ENCODE peak calls at places on chromosome 10, in ten cellular contexts. One of them, this sample, is unnamed.

GRCh38 chr10:96211775-96212174 is 59.6 kb downstream of the BLNK start:
- DNase-seq in G401: no peak
- DNase-seq in stimulated activated CD8-positive, alpha-beta memory T cell treated with anti-CD3 and anti-CD28 coated beads, Interleukin-7, amount 100 ng/mL, for 1 hour: no peak
- DNase-seq in NCI-H1105 treated with DMSO at 0.1 percent for 48 hours: no peak
- DNase-seq in stimulated activated CD4-positive, alpha-beta T cell treated with anti-CD3 and anti-CD28 coated beads, Interleukin-4, amount 100 ng/mL, for 48 hours: no peak
- DNase-seq in cardiac fibroblast: no peak
- DNase-seq in mesothelial cell of epicardium: no peak
- DNase-seq in renal cortical epithelial cell: no peak
- DNase-seq in posterior vena cava: no peak
- DNase-seq in tibial artery: no peak
- DNase-seq in this sample: no peak

GRCh38 chr10:77553966-77554365 is 83.6 kb downstream of the KCNMA1 start:
- DNase-seq in G401: no peak
- DNase-seq in stimulated activated CD8-positive, alpha-beta memory T cell treated with anti-CD3 and anti-CD28 coated beads, Interleukin-7, amount 100 ng/mL, for 1 hour: no peak
- DNase-seq in NCI-H1105 treated with DMSO at 0.1 percent for 48 hours: no peak
- DNase-seq in stimulated activated CD4-positive, alpha-beta T cell treated with anti-CD3 and anti-CD28 coated beads, Interleukin-4, amount 100 ng/mL, for 48 hours: no peak
- DNase-seq in cardiac fibroblast: no peak
- DNase-seq in mesothelial cell of epicardium: no peak
- DNase-seq in renal cortical epithelial cell: peak
- DNase-seq in posterior vena cava: no peak
- DNase-seq in tibial artery: no peak
- DNase-seq in this sample: no peak

GRCh38 chr10:120600871-120601644 is 144.0 kb downstream of the PLPP4 start:
- DNase-seq in G401: no peak
- DNase-seq in stimulated activated CD8-positive, alpha-beta memory T cell treated with anti-CD3 and anti-CD28 coated beads, Interleukin-7, amount 100 ng/mL, for 1 hour: no peak
- DNase-seq in NCI-H1105 treated with DMSO at 0.1 percent for 48 hours: no peak
- DNase-seq in stimulated activated CD4-positive, alpha-beta T cell treated with anti-CD3 and anti-CD28 coated beads, Interleukin-4, amount 100 ng/mL, for 48 hours: no peak
- DNase-seq in cardiac fibroblast: peak
- DNase-seq in mesothelial cell of epicardium: peak
- DNase-seq in renal cortical epithelial cell: no peak
- DNase-seq in posterior vena cava: no peak
- DNase-seq in tibial artery: no peak
- DNase-seq in this sample: no peak

GRCh38 chr10:112383325-112383724 is 9.4 kb downstream of the ACSL5 start:
- DNase-seq in G401: no peak
- DNase-seq in stimulated activated CD8-positive, alpha-beta memory T cell treated with anti-CD3 and anti-CD28 coated beads, Interleukin-7, amount 100 ng/mL, for 1 hour: no peak
- DNase-seq in NCI-H1105 treated with DMSO at 0.1 percent for 48 hours: no peak
- DNase-seq in stimulated activated CD4-positive, alpha-beta T cell treated with anti-CD3 and anti-CD28 coated beads, Interleukin-4, amount 100 ng/mL, for 48 hours: no peak
- DNase-seq in cardiac fibroblast: peak
- DNase-seq in mesothelial cell of epicardium: no peak
- DNase-seq in renal cortical epithelial cell: peak
- DNase-seq in posterior vena cava: no peak
- DNase-seq in tibial artery: no peak
- DNase-seq in this sample: no peak

GRCh38 chr10:69628876-69629275 is 1.2 kb upstream of the FAM241B start:
- DNase-seq in G401: peak
- DNase-seq in stimulated activated CD8-positive, alpha-beta memory T cell treated with anti-CD3 and anti-CD28 coated beads, Interleukin-7, amount 100 ng/mL, for 1 hour: no peak
- DNase-seq in NCI-H1105 treated with DMSO at 0.1 percent for 48 hours: peak
- DNase-seq in stimulated activated CD4-positive, alpha-beta T cell treated with anti-CD3 and anti-CD28 coated beads, Interleukin-4, amount 100 ng/mL, for 48 hours: no peak
- DNase-seq in cardiac fibroblast: no peak
- DNase-seq in mesothelial cell of epicardium: peak
- DNase-seq in renal cortical epithelial cell: no peak
- DNase-seq in posterior vena cava: no peak
- DNase-seq in tibial artery: no peak
- DNase-seq in this sample: no peak

GRCh38 chr10:74306227-74306982 is 155.4 kb downstream of the ADK start:
- DNase-seq in G401: no peak
- DNase-seq in stimulated activated CD8-positive, alpha-beta memory T cell treated with anti-CD3 and anti-CD28 coated beads, Interleukin-7, amount 100 ng/mL, for 1 hour: no peak
- DNase-seq in NCI-H1105 treated with DMSO at 0.1 percent for 48 hours: no peak
- DNase-seq in stimulated activated CD4-positive, alpha-beta T cell treated with anti-CD3 and anti-CD28 coated beads, Interleukin-4, amount 100 ng/mL, for 48 hours: no peak
- DNase-seq in cardiac fibroblast: no peak
- DNase-seq in mesothelial cell of epicardium: no peak
- DNase-seq in renal cortical epithelial cell: no peak
- DNase-seq in posterior vena cava: no peak
- DNase-seq in tibial artery: no peak
- DNase-seq in this sample: no peak

GRCh38 chr10:81116201-81116600 is 578.5 kb downstream of the SH2D4B start:
- DNase-seq in G401: no peak
- DNase-seq in stimulated activated CD8-positive, alpha-beta memory T cell treated with anti-CD3 and anti-CD28 coated beads, Interleukin-7, amount 100 ng/mL, for 1 hour: no peak
- DNase-seq in NCI-H1105 treated with DMSO at 0.1 percent for 48 hours: no peak
- DNase-seq in stimulated activated CD4-positive, alpha-beta T cell treated with anti-CD3 and anti-CD28 coated beads, Interleukin-4, amount 100 ng/mL, for 48 hours: no peak
- DNase-seq in cardiac fibroblast: no peak
- DNase-seq in mesothelial cell of epicardium: no peak
- DNase-seq in renal cortical epithelial cell: peak
- DNase-seq in posterior vena cava: no peak
- DNase-seq in tibial artery: no peak
- DNase-seq in this sample: no peak

GRCh38 chr10:1185911-1186692 is 129.9 kb downstream of the WDR37 start:
- DNase-seq in G401: no peak
- DNase-seq in stimulated activated CD8-positive, alpha-beta memory T cell treated with anti-CD3 and anti-CD28 coated beads, Interleukin-7, amount 100 ng/mL, for 1 hour: no peak
- DNase-seq in NCI-H1105 treated with DMSO at 0.1 percent for 48 hours: no peak
- DNase-seq in stimulated activated CD4-positive, alpha-beta T cell treated with anti-CD3 and anti-CD28 coated beads, Interleukin-4, amount 100 ng/mL, for 48 hours: no peak
- DNase-seq in cardiac fibroblast: no peak
- DNase-seq in mesothelial cell of epicardium: no peak
- DNase-seq in renal cortical epithelial cell: no peak
- DNase-seq in posterior vena cava: peak
- DNase-seq in tibial artery: no peak
- DNase-seq in this sample: no peak

GRCh38 chr10:96850825-96851224 is 18.7 kb downstream of the LCOR start:
- DNase-seq in G401: no peak
- DNase-seq in stimulated activated CD8-positive, alpha-beta memory T cell treated with anti-CD3 and anti-CD28 coated beads, Interleukin-7, amount 100 ng/mL, for 1 hour: no peak
- DNase-seq in NCI-H1105 treated with DMSO at 0.1 percent for 48 hours: no peak
- DNase-seq in stimulated activated CD4-positive, alpha-beta T cell treated with anti-CD3 and anti-CD28 coated beads, Interleukin-4, amount 100 ng/mL, for 48 hours: no peak
- DNase-seq in cardiac fibroblast: peak
- DNase-seq in mesothelial cell of epicardium: no peak
- DNase-seq in renal cortical epithelial cell: peak
- DNase-seq in posterior vena cava: no peak
- DNase-seq in tibial artery: no peak
- DNase-seq in this sample: no peak

GRCh38 chr10:5861269-5862031 is 28.2 kb downstream of the ANKRD16 start:
- DNase-seq in G401: no peak
- DNase-seq in stimulated activated CD8-positive, alpha-beta memory T cell treated with anti-CD3 and anti-CD28 coated beads, Interleukin-7, amount 100 ng/mL, for 1 hour: no peak
- DNase-seq in NCI-H1105 treated with DMSO at 0.1 percent for 48 hours: no peak
- DNase-seq in stimulated activated CD4-positive, alpha-beta T cell treated with anti-CD3 and anti-CD28 coated beads, Interleukin-4, amount 100 ng/mL, for 48 hours: no peak
- DNase-seq in cardiac fibroblast: peak
- DNase-seq in mesothelial cell of epicardium: no peak
- DNase-seq in renal cortical epithelial cell: peak
- DNase-seq in posterior vena cava: no peak
- DNase-seq in tibial artery: no peak
- DNase-seq in this sample: no peak

GRCh38 chr10:113709221-113709838 is 29.6 kb downstream of the CASP7 start:
- DNase-seq in G401: peak
- DNase-seq in stimulated activated CD8-positive, alpha-beta memory T cell treated with anti-CD3 and anti-CD28 coated beads, Interleukin-7, amount 100 ng/mL, for 1 hour: no peak
- DNase-seq in NCI-H1105 treated with DMSO at 0.1 percent for 48 hours: peak
- DNase-seq in stimulated activated CD4-positive, alpha-beta T cell treated with anti-CD3 and anti-CD28 coated beads, Interleukin-4, amount 100 ng/mL, for 48 hours: no peak
- DNase-seq in cardiac fibroblast: peak
- DNase-seq in mesothelial cell of epicardium: no peak
- DNase-seq in renal cortical epithelial cell: peak
- DNase-seq in posterior vena cava: no peak
- DNase-seq in tibial artery: no peak
- DNase-seq in this sample: no peak

GRCh38 chr10:92126100-92126650 is 164.7 kb downstream of the CPEB3 start:
- DNase-seq in G401: no peak
- DNase-seq in stimulated activated CD8-positive, alpha-beta memory T cell treated with anti-CD3 and anti-CD28 coated beads, Interleukin-7, amount 100 ng/mL, for 1 hour: no peak
- DNase-seq in NCI-H1105 treated with DMSO at 0.1 percent for 48 hours: no peak
- DNase-seq in stimulated activated CD4-positive, alpha-beta T cell treated with anti-CD3 and anti-CD28 coated beads, Interleukin-4, amount 100 ng/mL, for 48 hours: no peak
- DNase-seq in cardiac fibroblast: peak
- DNase-seq in mesothelial cell of epicardium: no peak
- DNase-seq in renal cortical epithelial cell: peak
- DNase-seq in posterior vena cava: no peak
- DNase-seq in tibial artery: no peak
- DNase-seq in this sample: no peak

GRCh38 chr10:113309791-113310190 is 243.1 kb upstream of the HABP2 start:
- DNase-seq in G401: no peak
- DNase-seq in stimulated activated CD8-positive, alpha-beta memory T cell treated with anti-CD3 and anti-CD28 coated beads, Interleukin-7, amount 100 ng/mL, for 1 hour: no peak
- DNase-seq in NCI-H1105 treated with DMSO at 0.1 percent for 48 hours: no peak
- DNase-seq in stimulated activated CD4-positive, alpha-beta T cell treated with anti-CD3 and anti-CD28 coated beads, Interleukin-4, amount 100 ng/mL, for 48 hours: no peak
- DNase-seq in cardiac fibroblast: no peak
- DNase-seq in mesothelial cell of epicardium: no peak
- DNase-seq in renal cortical epithelial cell: no peak
- DNase-seq in posterior vena cava: no peak
- DNase-seq in tibial artery: no peak
- DNase-seq in this sample: no peak

GRCh38 chr10:17227367-17228080 is 517 bp upstream of the VIM start:
- DNase-seq in G401: no peak
- DNase-seq in stimulated activated CD8-positive, alpha-beta memory T cell treated with anti-CD3 and anti-CD28 coated beads, Interleukin-7, amount 100 ng/mL, for 1 hour: no peak
- DNase-seq in NCI-H1105 treated with DMSO at 0.1 percent for 48 hours: no peak
- DNase-seq in stimulated activated CD4-positive, alpha-beta T cell treated with anti-CD3 and anti-CD28 coated beads, Interleukin-4, amount 100 ng/mL, for 48 hours: no peak
- DNase-seq in cardiac fibroblast: peak
- DNase-seq in mesothelial cell of epicardium: no peak
- DNase-seq in renal cortical epithelial cell: peak
- DNase-seq in posterior vena cava: no peak
- DNase-seq in tibial artery: no peak
- DNase-seq in this sample: no peak

GRCh38 chr10:60809157-60809556 is 30.9 kb downstream of the CDK1 start:
- DNase-seq in G401: no peak
- DNase-seq in stimulated activated CD8-positive, alpha-beta memory T cell treated with anti-CD3 and anti-CD28 coated beads, Interleukin-7, amount 100 ng/mL, for 1 hour: no peak
- DNase-seq in NCI-H1105 treated with DMSO at 0.1 percent for 48 hours: no peak
- DNase-seq in stimulated activated CD4-positive, alpha-beta T cell treated with anti-CD3 and anti-CD28 coated beads, Interleukin-4, amount 100 ng/mL, for 48 hours: no peak
- DNase-seq in cardiac fibroblast: peak
- DNase-seq in mesothelial cell of epicardium: no peak
- DNase-seq in renal cortical epithelial cell: peak
- DNase-seq in posterior vena cava: no peak
- DNase-seq in tibial artery: no peak
- DNase-seq in this sample: no peak

GRCh38 chr10:107485019-107485418 is 320.5 kb upstream of the SORCS1 start:
- DNase-seq in G401: no peak
- DNase-seq in stimulated activated CD8-positive, alpha-beta memory T cell treated with anti-CD3 and anti-CD28 coated beads, Interleukin-7, amount 100 ng/mL, for 1 hour: no peak
- DNase-seq in NCI-H1105 treated with DMSO at 0.1 percent for 48 hours: no peak
- DNase-seq in stimulated activated CD4-positive, alpha-beta T cell treated with anti-CD3 and anti-CD28 coated beads, Interleukin-4, amount 100 ng/mL, for 48 hours: no peak
- DNase-seq in cardiac fibroblast: no peak
- DNase-seq in mesothelial cell of epicardium: no peak
- DNase-seq in renal cortical epithelial cell: no peak
- DNase-seq in posterior vena cava: no peak
- DNase-seq in tibial artery: no peak
- DNase-seq in this sample: no peak

GRCh38 chr10:97454330-97455036 is 8.5 kb downstream of the ZDHHC16 start:
- DNase-seq in G401: peak
- DNase-seq in stimulated activated CD8-positive, alpha-beta memory T cell treated with anti-CD3 and anti-CD28 coated beads, Interleukin-7, amount 100 ng/mL, for 1 hour: no peak
- DNase-seq in NCI-H1105 treated with DMSO at 0.1 percent for 48 hours: no peak
- DNase-seq in stimulated activated CD4-positive, alpha-beta T cell treated with anti-CD3 and anti-CD28 coated beads, Interleukin-4, amount 100 ng/mL, for 48 hours: no peak
- DNase-seq in cardiac fibroblast: peak
- DNase-seq in mesothelial cell of epicardium: no peak
- DNase-seq in renal cortical epithelial cell: peak
- DNase-seq in posterior vena cava: no peak
- DNase-seq in tibial artery: peak
- DNase-seq in this sample: no peak

GRCh38 chr10:84605802-84606201 is 277.4 kb downstream of the CCSER2 start:
- DNase-seq in G401: no peak
- DNase-seq in stimulated activated CD8-positive, alpha-beta memory T cell treated with anti-CD3 and anti-CD28 coated beads, Interleukin-7, amount 100 ng/mL, for 1 hour: no peak
- DNase-seq in NCI-H1105 treated with DMSO at 0.1 percent for 48 hours: no peak
- DNase-seq in stimulated activated CD4-positive, alpha-beta T cell treated with anti-CD3 and anti-CD28 coated beads, Interleukin-4, amount 100 ng/mL, for 48 hours: no peak
- DNase-seq in cardiac fibroblast: no peak
- DNase-seq in mesothelial cell of epicardium: no peak
- DNase-seq in renal cortical epithelial cell: no peak
- DNase-seq in posterior vena cava: no peak
- DNase-seq in tibial artery: no peak
- DNase-seq in this sample: no peak

GRCh38 chr10:114173680-114174461 is at the start of gene CCDC186:
- DNase-seq in G401: peak
- DNase-seq in stimulated activated CD8-positive, alpha-beta memory T cell treated with anti-CD3 and anti-CD28 coated beads, Interleukin-7, amount 100 ng/mL, for 1 hour: peak
- DNase-seq in NCI-H1105 treated with DMSO at 0.1 percent for 48 hours: peak
- DNase-seq in stimulated activated CD4-positive, alpha-beta T cell treated with anti-CD3 and anti-CD28 coated beads, Interleukin-4, amount 100 ng/mL, for 48 hours: peak
- DNase-seq in cardiac fibroblast: peak
- DNase-seq in mesothelial cell of epicardium: peak
- DNase-seq in renal cortical epithelial cell: peak
- DNase-seq in posterior vena cava: peak
- DNase-seq in tibial artery: peak
- DNase-seq in this sample: peak

GRCh38 chr10:11014671-11015141 is 3.0 kb upstream of the CELF2 start:
- DNase-seq in G401: peak
- DNase-seq in stimulated activated CD8-positive, alpha-beta memory T cell treated with anti-CD3 and anti-CD28 coated beads, Interleukin-7, amount 100 ng/mL, for 1 hour: no peak
- DNase-seq in NCI-H1105 treated with DMSO at 0.1 percent for 48 hours: peak
- DNase-seq in stimulated activated CD4-positive, alpha-beta T cell treated with anti-CD3 and anti-CD28 coated beads, Interleukin-4, amount 100 ng/mL, for 48 hours: no peak
- DNase-seq in cardiac fibroblast: no peak
- DNase-seq in mesothelial cell of epicardium: no peak
- DNase-seq in renal cortical epithelial cell: peak
- DNase-seq in posterior vena cava: no peak
- DNase-seq in tibial artery: no peak
- DNase-seq in this sample: no peak

GRCh38 chr10:103549349-103549685 is 55.8 kb downstream of the NEURL1 start:
- DNase-seq in G401: no peak
- DNase-seq in stimulated activated CD8-positive, alpha-beta memory T cell treated with anti-CD3 and anti-CD28 coated beads, Interleukin-7, amount 100 ng/mL, for 1 hour: no peak
- DNase-seq in NCI-H1105 treated with DMSO at 0.1 percent for 48 hours: no peak
- DNase-seq in stimulated activated CD4-positive, alpha-beta T cell treated with anti-CD3 and anti-CD28 coated beads, Interleukin-4, amount 100 ng/mL, for 48 hours: no peak
- DNase-seq in cardiac fibroblast: no peak
- DNase-seq in mesothelial cell of epicardium: no peak
- DNase-seq in renal cortical epithelial cell: no peak
- DNase-seq in posterior vena cava: no peak
- DNase-seq in tibial artery: no peak
- DNase-seq in this sample: no peak

GRCh38 chr10:125037145-125037544 is 95.2 kb downstream of the ZRANB1 start:
- DNase-seq in G401: no peak
- DNase-seq in stimulated activated CD8-positive, alpha-beta memory T cell treated with anti-CD3 and anti-CD28 coated beads, Interleukin-7, amount 100 ng/mL, for 1 hour: no peak
- DNase-seq in NCI-H1105 treated with DMSO at 0.1 percent for 48 hours: no peak
- DNase-seq in stimulated activated CD4-positive, alpha-beta T cell treated with anti-CD3 and anti-CD28 coated beads, Interleukin-4, amount 100 ng/mL, for 48 hours: no peak
- DNase-seq in cardiac fibroblast: peak
- DNase-seq in mesothelial cell of epicardium: no peak
- DNase-seq in renal cortical epithelial cell: peak
- DNase-seq in posterior vena cava: no peak
- DNase-seq in tibial artery: no peak
- DNase-seq in this sample: no peak

GRCh38 chr10:124728830-124729661 is 15.1 kb downstream of the FAM53B start:
- DNase-seq in G401: no peak
- DNase-seq in stimulated activated CD8-positive, alpha-beta memory T cell treated with anti-CD3 and anti-CD28 coated beads, Interleukin-7, amount 100 ng/mL, for 1 hour: no peak
- DNase-seq in NCI-H1105 treated with DMSO at 0.1 percent for 48 hours: no peak
- DNase-seq in stimulated activated CD4-positive, alpha-beta T cell treated with anti-CD3 and anti-CD28 coated beads, Interleukin-4, amount 100 ng/mL, for 48 hours: no peak
- DNase-seq in cardiac fibroblast: no peak
- DNase-seq in mesothelial cell of epicardium: no peak
- DNase-seq in renal cortical epithelial cell: no peak
- DNase-seq in posterior vena cava: no peak
- DNase-seq in tibial artery: no peak
- DNase-seq in this sample: no peak

GRCh38 chr10:129963831-129964501 is at the start of gene EBF3:
- DNase-seq in G401: no peak
- DNase-seq in stimulated activated CD8-positive, alpha-beta memory T cell treated with anti-CD3 and anti-CD28 coated beads, Interleukin-7, amount 100 ng/mL, for 1 hour: no peak
- DNase-seq in NCI-H1105 treated with DMSO at 0.1 percent for 48 hours: peak
- DNase-seq in stimulated activated CD4-positive, alpha-beta T cell treated with anti-CD3 and anti-CD28 coated beads, Interleukin-4, amount 100 ng/mL, for 48 hours: no peak
- DNase-seq in cardiac fibroblast: peak
- DNase-seq in mesothelial cell of epicardium: peak
- DNase-seq in renal cortical epithelial cell: no peak
- DNase-seq in posterior vena cava: peak
- DNase-seq in tibial artery: peak
- DNase-seq in this sample: no peak

GRCh38 chr10:101467286-101467770 is 113.4 kb downstream of the BTRC start:
- DNase-seq in G401: peak
- DNase-seq in stimulated activated CD8-positive, alpha-beta memory T cell treated with anti-CD3 and anti-CD28 coated beads, Interleukin-7, amount 100 ng/mL, for 1 hour: no peak
- DNase-seq in NCI-H1105 treated with DMSO at 0.1 percent for 48 hours: peak
- DNase-seq in stimulated activated CD4-positive, alpha-beta T cell treated with anti-CD3 and anti-CD28 coated beads, Interleukin-4, amount 100 ng/mL, for 48 hours: no peak
- DNase-seq in cardiac fibroblast: peak
- DNase-seq in mesothelial cell of epicardium: no peak
- DNase-seq in renal cortical epithelial cell: peak
- DNase-seq in posterior vena cava: no peak
- DNase-seq in tibial artery: peak
- DNase-seq in this sample: no peak

GRCh38 chr10:14884082-14884481 is 5.4 kb downstream of the SUV39H2 start:
- DNase-seq in G401: no peak
- DNase-seq in stimulated activated CD8-positive, alpha-beta memory T cell treated with anti-CD3 and anti-CD28 coated beads, Interleukin-7, amount 100 ng/mL, for 1 hour: no peak
- DNase-seq in NCI-H1105 treated with DMSO at 0.1 percent for 48 hours: no peak
- DNase-seq in stimulated activated CD4-positive, alpha-beta T cell treated with anti-CD3 and anti-CD28 coated beads, Interleukin-4, amount 100 ng/mL, for 48 hours: no peak
- DNase-seq in cardiac fibroblast: no peak
- DNase-seq in mesothelial cell of epicardium: no peak
- DNase-seq in renal cortical epithelial cell: no peak
- DNase-seq in posterior vena cava: no peak
- DNase-seq in tibial artery: no peak
- DNase-seq in this sample: no peak

GRCh38 chr10:15546606-15547005 is 173.1 kb downstream of the ITGA8 start:
- DNase-seq in G401: no peak
- DNase-seq in stimulated activated CD8-positive, alpha-beta memory T cell treated with anti-CD3 and anti-CD28 coated beads, Interleukin-7, amount 100 ng/mL, for 1 hour: no peak
- DNase-seq in NCI-H1105 treated with DMSO at 0.1 percent for 48 hours: no peak
- DNase-seq in stimulated activated CD4-positive, alpha-beta T cell treated with anti-CD3 and anti-CD28 coated beads, Interleukin-4, amount 100 ng/mL, for 48 hours: no peak
- DNase-seq in cardiac fibroblast: no peak
- DNase-seq in mesothelial cell of epicardium: no peak
- DNase-seq in renal cortical epithelial cell: no peak
- DNase-seq in posterior vena cava: no peak
- DNase-seq in tibial artery: no peak
- DNase-seq in this sample: no peak

GRCh38 chr10:128530301-128530700 is 404.1 kb upstream of the MKI67 start:
- DNase-seq in G401: peak
- DNase-seq in stimulated activated CD8-positive, alpha-beta memory T cell treated with anti-CD3 and anti-CD28 coated beads, Interleukin-7, amount 100 ng/mL, for 1 hour: no peak
- DNase-seq in NCI-H1105 treated with DMSO at 0.1 percent for 48 hours: peak
- DNase-seq in stimulated activated CD4-positive, alpha-beta T cell treated with anti-CD3 and anti-CD28 coated beads, Interleukin-4, amount 100 ng/mL, for 48 hours: no peak
- DNase-seq in cardiac fibroblast: peak
- DNase-seq in mesothelial cell of epicardium: no peak
- DNase-seq in renal cortical epithelial cell: no peak
- DNase-seq in posterior vena cava: no peak
- DNase-seq in tibial artery: no peak
- DNase-seq in this sample: no peak

This sample was measured in thoracic aorta.